ENCODE peak calls at places on chromosomes 2 and 18, in four cellular contexts. I, K, O and A are unnamed samples.

GRCh38 chr18:5175378-5175777 is 21.7 kb downstream of the AKAIN1 start:
- DNase-seq in I (no peak), K (no peak), O (no peak), A (no peak)

GRCh38 chr18:24142376-24142775 is 3.5 kb downstream of the CABYR start:
- DNase-seq in I (no peak), K (no peak), O (no peak), A (no peak)

GRCh38 chr2:46490521-46491141 is 11.3 kb downstream of the TMEM247 start:
- DNase-seq in I (peak; percentile 24), K (no peak), O (peak; percentile 73), A (no peak)

GRCh38 chr2:150480241-150480640 is 7.2 kb downstream of the RND3 start:
- DNase-seq in I (no peak), K (no peak), O (no peak), A (no peak)

GRCh38 chr2:171293661-171294060 is 133.0 kb upstream of the TLK1 start:
- DNase-seq in I (no peak), K (no peak), O (no peak), A (no peak)

GRCh38 chr2:17375262-17375661 is 143.0 kb downstream of the RAD51AP2 start:
- DNase-seq in I (no peak), K (no peak), O (no peak), A (no peak)

GRCh38 chr2:85737961-85738360 is 15.8 kb upstream of the ATOH8 start:
- DNase-seq in I (no peak), K (no peak), O (no peak), A (no peak)

GRCh38 chr2:107932986-107933385 is 53.3 kb upstream of the SLC5A7 start:
- DNase-seq in I (peak; percentile 19), K (peak; percentile 4), O (no peak), A (peak; percentile 21)

GRCh38 chr2:22855761-22856184 is 529.2 kb upstream of the KLHL29 start:
- DNase-seq in I (no peak), K (no peak), O (peak; percentile 20), A (peak; percentile 92)